ENCODE peak calls at places on chromosome 12, in eight cellular contexts. M is caudate nucleus; Q is iris pigment epithelial cell; I is adipocyte; X is C1 segment of cervical spinal cord; B is stimulated activated CD4-positive, alpha-beta T cell treated with anti-CD3 and anti-CD28 coated beads, Interleukin-1b, Interleukin-23, amount 100 ng/mL, for 24 hours; A is HFFc6; N is ACHN. H is an unnamed sample.

GRCh38 chr12:100234591-100235304 is 32.1 kb downstream of the DEPDC4 start:
- DNase-seq in I (peak; percentile 80), B (no peak), M (no peak), N (peak; percentile 73), Q (peak; percentile 59), A (peak; percentile 39), X (no peak), H (no peak)

GRCh38 chr12:112979281-112979680 is 962 bp downstream of the OAS2 start:
- DNase-seq in Q (no peak), I (no peak), N (no peak), B (no peak), X (peak; percentile 9), A (no peak), M (no peak), H (no peak)

GRCh38 chr12:113899042-113899843 is 66.9 kb downstream of the RBM19 start:
- DNase-seq in A (no peak), B (no peak), I (no peak), N (peak; percentile 15), X (no peak), M (no peak), Q (no peak), H (no peak)

GRCh38 chr12:65430571-65431306 is 152.3 kb downstream of the MSRB3 start:
- DNase-seq in A (peak; percentile 49), I (peak; percentile 72), B (no peak), N (peak; percentile 97), Q (peak; percentile 76), X (no peak), M (no peak), H (no peak)

GRCh38 chr12:52637299-52637698 is 14.7 kb downstream of the KRT2 start:
- DNase-seq in N (no peak), B (no peak), X (no peak), Q (no peak), A (no peak), I (no peak), M (no peak), H (no peak)

GRCh38 chr12:46546634-46547273 is 174.2 kb upstream of the SLC38A2 start:
- DNase-seq in Q (peak; percentile 81), M (no peak), A (no peak), N (no peak), X (no peak), B (no peak), I (peak; percentile 13), H (no peak)

GRCh38 chr12:57229041-57229633 is 374 bp upstream of the SHMT2 start:
- DNase-seq in B (no peak), N (no peak), Q (no peak), I (no peak), A (no peak), M (no peak), X (no peak), H (no peak)

GRCh38 chr12:119556830-119557229 is 36.7 kb upstream of the TMEM233 start:
- DNase-seq in A (no peak), M (no peak), B (no peak), N (no peak), X (no peak), Q (no peak), I (no peak), H (no peak)

GRCh38 chr12:15206338-15206737 is 14.9 kb downstream of the RERG start:
- DNase-seq in M (no peak), N (no peak), X (no peak), I (no peak), B (no peak), A (no peak), Q (no peak), H (no peak)

GRCh38 chr12:111330800-111331752 is 37.8 kb downstream of the PHETA1 start:
- DNase-seq in M (no peak), Q (peak; percentile 57), X (no peak), B (no peak), A (peak; percentile 59), I (peak; percentile 75), N (peak; percentile 82), H (peak; percentile 19)

GRCh38 chr12:3119745-3120660 is 42.8 kb downstream of the TSPAN9 start:
- DNase-seq in I (peak; percentile 69), B (no peak), A (peak; percentile 59), M (no peak), Q (peak; percentile 40), X (peak; percentile 6), N (no peak), H (no peak)

GRCh38 chr12:31227401-31227981 is 98.5 kb downstream of the SINHCAF start:
- DNase-seq in N (no peak), X (no peak), M (no peak), A (no peak), Q (no peak), I (no peak), B (no peak), H (no peak)

GRCh38 chr12:121300083-121300819 is 3.7 kb upstream of the CAMKK2 start:
- DNase-seq in X (no peak), I (no peak), M (no peak), N (no peak), B (no peak), Q (no peak), A (no peak), H (no peak)

GRCh38 chr12:32983968-32984367 is 87.4 kb upstream of the PKP2 start:
- DNase-seq in N (peak; percentile 41), B (no peak), A (no peak), I (no peak), M (no peak), Q (no peak), X (no peak), H (no peak)

GRCh38 chr12:5925646-5926045 is 19.4 kb downstream of the ANO2 start:
- DNase-seq in B (no peak), Q (no peak), N (no peak), A (no peak), I (no peak), X (no peak), M (no peak), H (no peak)

GRCh38 chr12:10130042-10130441 is at the start of gene CLEC7A:
- DNase-seq in Q (no peak), X (no peak), I (no peak), M (no peak), B (no peak), A (no peak), N (no peak), H (peak; percentile 54)

GRCh38 chr12:47223848-47224213 is 144.1 kb upstream of the AMIGO2 start:
- DNase-seq in A (no peak), Q (peak; percentile 55), I (no peak), B (no peak), M (no peak), N (no peak), X (no peak), H (no peak)

GRCh38 chr12:65637774-65638173 is 186.5 kb upstream of the HMGA2 start:
- DNase-seq in B (no peak), A (peak; percentile 42), N (no peak), M (no peak), X (no peak), Q (peak; percentile 71), I (no peak), H (no peak)

GRCh38 chr12:62537544-62537943 is 70.9 kb downstream of the MON2 start:
- DNase-seq in N (peak; percentile 24), Q (peak; percentile 90), B (no peak), M (no peak), X (no peak), A (peak; percentile 63), I (peak; percentile 92), H (no peak)

GRCh38 chr12:114476159-114476558 is 70.2 kb upstream of the TBX5 start:
- DNase-seq in I (no peak), N (peak; percentile 55), B (no peak), M (no peak), Q (peak; percentile 4), X (no peak), A (peak; percentile 73), H (no peak)

GRCh38 chr12:111274820-111275219 is 94.1 kb downstream of the PHETA1 start:
- DNase-seq in M (no peak), A (no peak), I (peak; percentile 31), N (peak; percentile 28), B (no peak), Q (peak; percentile 6), X (no peak), H (no peak)

GRCh38 chr12:62693291-62694040 is 226.8 kb downstream of the MON2 start:
- DNase-seq in Q (no peak), B (no peak), A (no peak), M (no peak), N (no peak), I (no peak), X (no peak), H (no peak)

H was measured in naive B cell.